ENCODE peak calls at places on chromosome 16, in ten cellular contexts. One of them, this sample, is unnamed.

GRCh38 chr16:50576403-50577113 is 28.4 kb downstream of the NKD1 start:
- DNase-seq in ovary: no peak
- DNase-seq in AG10803: no peak
- DNase-seq in left cardiac atrium: no peak
- DNase-seq in non-pigmented ciliary epithelial cell: no peak
- DNase-seq in sciatic nerve: no peak
- DNase-seq in endodermal cell: no peak
- DNase-seq in AML-193: no peak
- DNase-seq in progenitor cell of endocrine pancreas: no peak
- DNase-seq in T-helper 22 cell: no peak
- DNase-seq in this sample: no peak

GRCh38 chr16:81694494-81695285 is 84.4 kb upstream of the PLCG2 start:
- DNase-seq in T-helper 22 cell: no peak
- DNase-seq in left cardiac atrium: peak; percentile 61
- DNase-seq in progenitor cell of endocrine pancreas: no peak
- DNase-seq in non-pigmented ciliary epithelial cell: no peak
- DNase-seq in sciatic nerve: no peak
- DNase-seq in AG10803: no peak
- DNase-seq in AML-193: no peak
- DNase-seq in endodermal cell: no peak
- DNase-seq in ovary: no peak
- DNase-seq in this sample: no peak

GRCh38 chr16:5488581-5488980 is 391.0 kb upstream of the EEF2KMT start:
- DNase-seq in left cardiac atrium: no peak
- DNase-seq in progenitor cell of endocrine pancreas: no peak
- DNase-seq in AML-193: no peak
- DNase-seq in ovary: no peak
- DNase-seq in endodermal cell: no peak
- DNase-seq in AG10803: no peak
- DNase-seq in sciatic nerve: no peak
- DNase-seq in non-pigmented ciliary epithelial cell: no peak
- DNase-seq in T-helper 22 cell: no peak
- DNase-seq in this sample: no peak

GRCh38 chr16:19765860-19766553 is 47.9 kb downstream of the IQCK start:
- DNase-seq in endodermal cell: no peak
- DNase-seq in T-helper 22 cell: no peak
- DNase-seq in progenitor cell of endocrine pancreas: no peak
- DNase-seq in non-pigmented ciliary epithelial cell: no peak
- DNase-seq in sciatic nerve: peak; percentile 81
- DNase-seq in AML-193: no peak
- DNase-seq in left cardiac atrium: peak; percentile 40
- DNase-seq in ovary: peak; percentile 42
- DNase-seq in AG10803: no peak
- DNase-seq in this sample: peak; percentile 90

GRCh38 chr16:5454349-5454748 is 356.8 kb upstream of the EEF2KMT start:
- DNase-seq in T-helper 22 cell: no peak
- DNase-seq in left cardiac atrium: no peak
- DNase-seq in ovary: no peak
- DNase-seq in endodermal cell: no peak
- DNase-seq in progenitor cell of endocrine pancreas: no peak
- DNase-seq in non-pigmented ciliary epithelial cell: no peak
- DNase-seq in sciatic nerve: no peak
- DNase-seq in AG10803: no peak
- DNase-seq in AML-193: no peak
- DNase-seq in this sample: no peak

GRCh38 chr16:81029930-81030604 is 5.6 kb upstream of the ATMIN start:
- DNase-seq in AG10803: no peak
- DNase-seq in left cardiac atrium: no peak
- DNase-seq in T-helper 22 cell: no peak
- DNase-seq in progenitor cell of endocrine pancreas: no peak
- DNase-seq in non-pigmented ciliary epithelial cell: no peak
- DNase-seq in sciatic nerve: no peak
- DNase-seq in ovary: no peak
- DNase-seq in endodermal cell: no peak
- DNase-seq in AML-193: no peak
- DNase-seq in this sample: no peak

GRCh38 chr16:31537362-31537921 is 9.7 kb downstream of the AHSP start:
- DNase-seq in sciatic nerve: no peak
- DNase-seq in AG10803: no peak
- DNase-seq in non-pigmented ciliary epithelial cell: no peak
- DNase-seq in ovary: no peak
- DNase-seq in AML-193: no peak
- DNase-seq in left cardiac atrium: no peak
- DNase-seq in progenitor cell of endocrine pancreas: peak; percentile 13
- DNase-seq in endodermal cell: peak; percentile 63
- DNase-seq in T-helper 22 cell: no peak
- DNase-seq in this sample: peak; percentile 82

GRCh38 chr16:29989111-29989858 is 6.1 kb downstream of the HIRIP3 start:
- DNase-seq in sciatic nerve: no peak
- DNase-seq in ovary: no peak
- DNase-seq in progenitor cell of endocrine pancreas: no peak
- DNase-seq in T-helper 22 cell: no peak
- DNase-seq in AG10803: no peak
- DNase-seq in endodermal cell: no peak
- DNase-seq in non-pigmented ciliary epithelial cell: no peak
- DNase-seq in AML-193: no peak
- DNase-seq in left cardiac atrium: no peak
- DNase-seq in this sample: peak; percentile 52

GRCh38 chr16:30473231-30474061 is 904 bp downstream of the ITGAL start:
- DNase-seq in ovary: no peak
- DNase-seq in T-helper 22 cell: peak; percentile 42
- DNase-seq in progenitor cell of endocrine pancreas: no peak
- DNase-seq in left cardiac atrium: no peak
- DNase-seq in AG10803: no peak
- DNase-seq in endodermal cell: no peak
- DNase-seq in sciatic nerve: no peak
- DNase-seq in non-pigmented ciliary epithelial cell: no peak
- DNase-seq in AML-193: no peak
- DNase-seq in this sample: no peak

GRCh38 chr16:1974157-1975070 is 2.6 kb downstream of the TBL3 start:
- DNase-seq in left cardiac atrium: peak; percentile 17
- DNase-seq in endodermal cell: no peak
- DNase-seq in non-pigmented ciliary epithelial cell: no peak
- DNase-seq in ovary: peak; percentile 34
- DNase-seq in AG10803: no peak
- DNase-seq in sciatic nerve: no peak
- DNase-seq in T-helper 22 cell: no peak
- DNase-seq in AML-193: no peak
- DNase-seq in progenitor cell of endocrine pancreas: no peak
- DNase-seq in this sample: no peak

GRCh38 chr16:85935957-85936760 is 37.2 kb downstream of the IRF8 start:
- DNase-seq in left cardiac atrium: no peak
- DNase-seq in T-helper 22 cell: peak; percentile 23
- DNase-seq in ovary: no peak
- DNase-seq in non-pigmented ciliary epithelial cell: no peak
- DNase-seq in progenitor cell of endocrine pancreas: no peak
- DNase-seq in AML-193: peak; percentile 55
- DNase-seq in endodermal cell: no peak
- DNase-seq in AG10803: no peak
- DNase-seq in sciatic nerve: no peak
- DNase-seq in this sample: no peak

GRCh38 chr16:55012793-55013192 is 82.1 kb downstream of the IRX5 start:
- DNase-seq in ovary: no peak
- DNase-seq in non-pigmented ciliary epithelial cell: no peak
- DNase-seq in AG10803: no peak
- DNase-seq in left cardiac atrium: no peak
- DNase-seq in AML-193: no peak
- DNase-seq in endodermal cell: no peak
- DNase-seq in progenitor cell of endocrine pancreas: no peak
- DNase-seq in sciatic nerve: no peak
- DNase-seq in T-helper 22 cell: no peak
- DNase-seq in this sample: peak; percentile 43

GRCh38 chr16:1082266-1082951 is 9.9 kb downstream of the SSTR5 start:
- DNase-seq in ovary: no peak
- DNase-seq in left cardiac atrium: no peak
- DNase-seq in progenitor cell of endocrine pancreas: no peak
- DNase-seq in T-helper 22 cell: no peak
- DNase-seq in AML-193: no peak
- DNase-seq in sciatic nerve: no peak
- DNase-seq in endodermal cell: no peak
- DNase-seq in AG10803: no peak
- DNase-seq in non-pigmented ciliary epithelial cell: no peak
- DNase-seq in this sample: no peak

GRCh38 chr16:2035431-2036199 is 8.9 kb downstream of the NHERF2 start:
- DNase-seq in left cardiac atrium: peak; percentile 81
- DNase-seq in ovary: peak; percentile 85
- DNase-seq in AML-193: no peak
- DNase-seq in sciatic nerve: peak; percentile 86
- DNase-seq in AG10803: peak; percentile 86
- DNase-seq in endodermal cell: peak; percentile 65
- DNase-seq in T-helper 22 cell: no peak
- DNase-seq in non-pigmented ciliary epithelial cell: no peak
- DNase-seq in progenitor cell of endocrine pancreas: no peak
- DNase-seq in this sample: peak; percentile 89

GRCh38 chr16:27373312-27373711 is 28.7 kb upstream of the IL21R start:
- DNase-seq in AG10803: no peak
- DNase-seq in progenitor cell of endocrine pancreas: no peak
- DNase-seq in endodermal cell: peak; percentile 15
- DNase-seq in left cardiac atrium: no peak
- DNase-seq in ovary: no peak
- DNase-seq in non-pigmented ciliary epithelial cell: no peak
- DNase-seq in AML-193: no peak
- DNase-seq in T-helper 22 cell: no peak
- DNase-seq in sciatic nerve: no peak
- DNase-seq in this sample: no peak

GRCh38 chr16:11411059-11411550 is 65.8 kb downstream of the RMI2 start:
- DNase-seq in sciatic nerve: no peak
- DNase-seq in T-helper 22 cell: no peak
- DNase-seq in ovary: no peak
- DNase-seq in AML-193: no peak
- DNase-seq in AG10803: no peak
- DNase-seq in progenitor cell of endocrine pancreas: no peak
- DNase-seq in left cardiac atrium: no peak
- DNase-seq in non-pigmented ciliary epithelial cell: no peak
- DNase-seq in endodermal cell: peak; percentile 31
- DNase-seq in this sample: no peak

GRCh38 chr16:79274197-79274596 is 326.3 kb downstream of the MAF start:
- DNase-seq in left cardiac atrium: no peak
- DNase-seq in AG10803: no peak
- DNase-seq in AML-193: no peak
- DNase-seq in sciatic nerve: no peak
- DNase-seq in progenitor cell of endocrine pancreas: no peak
- DNase-seq in ovary: no peak
- DNase-seq in T-helper 22 cell: no peak
- DNase-seq in endodermal cell: no peak
- DNase-seq in non-pigmented ciliary epithelial cell: no peak
- DNase-seq in this sample: no peak

GRCh38 chr16:48335961-48336360 is 49.3 kb downstream of the SIAH1 start:
- DNase-seq in progenitor cell of endocrine pancreas: no peak
- DNase-seq in left cardiac atrium: no peak
- DNase-seq in AML-193: no peak
- DNase-seq in endodermal cell: no peak
- DNase-seq in T-helper 22 cell: no peak
- DNase-seq in non-pigmented ciliary epithelial cell: no peak
- DNase-seq in ovary: no peak
- DNase-seq in sciatic nerve: no peak
- DNase-seq in AG10803: peak; percentile 73
- DNase-seq in this sample: no peak

GRCh38 chr16:8958344-8958808 is 5.3 kb downstream of the USP7 start:
- DNase-seq in sciatic nerve: no peak
- DNase-seq in progenitor cell of endocrine pancreas: no peak
- DNase-seq in AG10803: peak; percentile 76
- DNase-seq in ovary: no peak
- DNase-seq in AML-193: peak; percentile 19
- DNase-seq in T-helper 22 cell: no peak
- DNase-seq in left cardiac atrium: peak; percentile 70
- DNase-seq in non-pigmented ciliary epithelial cell: no peak
- DNase-seq in endodermal cell: peak; percentile 59
- DNase-seq in this sample: peak; percentile 89

GRCh38 chr16:5751216-5751615 is 653.6 kb upstream of the EEF2KMT start:
- DNase-seq in sciatic nerve: no peak
- DNase-seq in endodermal cell: no peak
- DNase-seq in progenitor cell of endocrine pancreas: no peak
- DNase-seq in T-helper 22 cell: no peak
- DNase-seq in AG10803: no peak
- DNase-seq in left cardiac atrium: no peak
- DNase-seq in ovary: no peak
- DNase-seq in non-pigmented ciliary epithelial cell: no peak
- DNase-seq in AML-193: no peak
- DNase-seq in this sample: no peak

GRCh38 chr16:89642574-89642973 is 14.9 kb downstream of the CHMP1A start:
- DNase-seq in T-helper 22 cell: no peak
- DNase-seq in progenitor cell of endocrine pancreas: no peak
- DNase-seq in non-pigmented ciliary epithelial cell: no peak
- DNase-seq in left cardiac atrium: no peak
- DNase-seq in AML-193: no peak
- DNase-seq in sciatic nerve: no peak
- DNase-seq in ovary: no peak
- DNase-seq in AG10803: no peak
- DNase-seq in endodermal cell: no peak
- DNase-seq in this sample: no peak

This sample was measured in posterior vena cava.